ENCODE peak calls at places on chromosomes 2 and 18, in eight cellular contexts. P is posterior vena cava; U is astrocyte; Q is activated CD8-positive, alpha-beta memory T cell treated with anti-CD3 and anti-CD28 coated beads for 24 hours; W is stimulated activated CD8-positive, alpha-beta memory T cell treated with anti-CD3 and anti-CD28 coated beads, Interleukin-15, amount 100 ng/mL, for 48 hours; K is epithelial cell of esophagus; T is GM23248; A is stimulated activated CD4-positive, alpha-beta T cell treated with anti-CD3 and anti-CD28 coated beads, Interleukin-15, amount 100 ng/mL, for 1 hour. Y is an unnamed sample.

GRCh38 chr2:32947484-32948143 is 861 bp downstream of the LTBP1 start:
- DNase-seq in P (no peak), A (no peak), U (peak), Q (peak), T (peak), K (peak), W (no peak), Y (peak)

GRCh38 chr2:188028739-188029138 is 262.9 kb upstream of the GULP1 start:
- DNase-seq in W (no peak), T (no peak), Q (no peak), U (no peak), K (no peak), A (no peak), P (no peak), Y (no peak)

GRCh38 chr18:22378672-22379282 is 38.9 kb downstream of the CTAGE1 start:
- DNase-seq in P (no peak), A (no peak), W (no peak), K (peak), Q (no peak), U (no peak), T (peak), Y (peak)

GRCh38 chr2:233061591-233062446 is 1.7 kb downstream of the INPP5D start:
- DNase-seq in U (no peak), T (no peak), Q (peak), P (peak), K (no peak), A (no peak), W (no peak), Y (peak)

GRCh38 chr2:120398961-120399888 is 53.3 kb downstream of the INHBB start:
- DNase-seq in T (no peak), A (no peak), Q (peak), K (peak), P (peak), U (no peak), W (no peak), Y (peak)

GRCh38 chr2:9306910-9307309 is 100.3 kb downstream of the ASAP2 start:
- DNase-seq in Q (no peak), K (peak), T (no peak), U (no peak), P (no peak), A (no peak), W (no peak), Y (peak)

GRCh38 chr2:64311948-64312621 is 141.9 kb upstream of the LGALSL start:
- DNase-seq in A (no peak), T (peak), P (peak), W (no peak), Q (no peak), K (peak), U (peak), Y (peak)

GRCh38 chr2:71693286-71694270 is 240.2 kb downstream of the DYSF start:
- DNase-seq in W (no peak), P (peak), K (no peak), U (no peak), Q (no peak), A (no peak), T (no peak), Y (no peak)

GRCh38 chr2:226334981-226335720 is 464.5 kb downstream of the IRS1 start:
- DNase-seq in P (no peak), Q (no peak), A (no peak), U (peak), W (no peak), K (peak), T (peak), Y (no peak)

GRCh38 chr18:47613929-47614328 is 316.5 kb downstream of the SMAD2 start:
- DNase-seq in K (no peak), W (no peak), U (no peak), T (no peak), Q (no peak), P (no peak), A (no peak), Y (no peak)

GRCh38 chr18:45792551-45793294 is 32.8 kb upstream of the SIGLEC15 start:
- DNase-seq in A (no peak), Q (no peak), P (no peak), U (no peak), K (peak), T (peak), W (no peak), Y (no peak)

GRCh38 chr2:200604571-200605255 is 18.9 kb downstream of the AOX1 start:
- DNase-seq in A (no peak), W (no peak), K (no peak), T (peak), Q (no peak), P (no peak), U (peak), Y (no peak)

GRCh38 chr2:85347554-85347953 is 6.8 kb downstream of the RETSAT start:
- DNase-seq in W (no peak), K (no peak), U (no peak), Q (no peak), T (no peak), P (no peak), A (no peak), Y (no peak)

GRCh38 chr18:47898055-47898454 is 32.4 kb downstream of the SMAD2 start:
- DNase-seq in P (no peak), T (peak), A (no peak), K (no peak), U (no peak), Q (no peak), W (no peak), Y (no peak)

GRCh38 chr2:149606251-149606811 is 18.8 kb upstream of the MMADHC start:
- DNase-seq in A (no peak), K (peak), T (no peak), U (peak), P (no peak), Q (no peak), W (no peak), Y (no peak)

GRCh38 chr2:904243-905024 is 46.2 kb upstream of the SNTG2 start:
- DNase-seq in U (no peak), K (no peak), W (no peak), T (no peak), A (no peak), Q (peak), P (no peak), Y (no peak)

GRCh38 chr2:24163186-24163585 is 11.7 kb upstream of the FAM228A start:
- DNase-seq in T (no peak), U (no peak), K (no peak), Q (no peak), W (no peak), A (no peak), P (no peak), Y (no peak)

GRCh38 chr2:792687-793086 is 115.5 kb upstream of the TMEM18 start:
- DNase-seq in Q (no peak), K (no peak), U (no peak), P (no peak), T (no peak), A (no peak), W (no peak), Y (no peak)